ENCODE peak calls at places on chromosomes 4 and X, in seven cellular contexts. Q is hepatocyte, S is OCI-LY7, A is vagina, U is heart right ventricle, D is stomach, O is PC-9. G is an unnamed sample.
A peak's percentile ranks its signal among the peaks of the same experiment; 100 is the strongest.

GRCh38 chrX:146831994-146832393 is 17.4 kb upstream of the CXorf51A start:
- DNase-seq in Q (no peak), S (no peak), A (no peak), U (no peak), D (no peak), O (no peak), G (peak; percentile 42)

GRCh38 chrX:76279007-76279406 is 106.1 kb downstream of the PBDC1 start:
- DNase-seq in Q (peak; percentile 52), S (peak; percentile 37), A (no peak), U (peak; percentile 8), D (peak; percentile 39), O (peak; percentile 31), G (no peak)

GRCh38 chrX:68177542-68177941 is 255.8 kb downstream of the OPHN1 start:
- DNase-seq in Q (no peak), S (no peak), A (no peak), U (no peak), D (no peak), O (no peak), G (no peak)

GRCh38 chrX:119990409-119990994 is 47.0 kb upstream of the NKAP start:
- DNase-seq in Q (no peak), S (no peak), A (no peak), U (no peak), D (no peak), O (no peak), G (no peak)

GRCh38 chr4:162061214-162061613 is 102.6 kb downstream of the FSTL5 start:
- DNase-seq in Q (peak; percentile 4), S (no peak), A (no peak), U (no peak), D (no peak), O (no peak), G (no peak)

GRCh38 chrX:106862972-106863688 is 40.0 kb downstream of the RIPPLY1 start:
- DNase-seq in Q (peak; percentile 4), S (peak; percentile 30), A (no peak), U (no peak), D (peak; percentile 35), O (peak; percentile 22), G (no peak)

GRCh38 chrX:25012433-25012735 is 3.4 kb downstream of the ARX start:
- DNase-seq in Q (no peak), S (no peak), A (no peak), U (no peak), D (no peak), O (no peak), G (no peak)

GRCh38 chr4:23857353-23857752 is 32.5 kb downstream of the PPARGC1A start:
- DNase-seq in Q (no peak), S (no peak), A (no peak), U (no peak), D (no peak), O (no peak), G (no peak)

GRCh38 chr4:66169341-66169740 is 499.1 kb upstream of the EPHA5 start:
- DNase-seq in Q (no peak), S (no peak), A (no peak), U (no peak), D (no peak), O (no peak), G (no peak)

GRCh38 chr4:53937327-53937726 is 127.1 kb downstream of the CHIC2 start:
- DNase-seq in Q (no peak), S (no peak), A (no peak), U (no peak), D (no peak), O (no peak), G (no peak)

GRCh38 chr4:155319506-155319905 is 57.3 kb downstream of the MAP9 start:
- DNase-seq in Q (no peak), S (no peak), A (no peak), U (no peak), D (no peak), O (no peak), G (no peak)

GRCh38 chr4:154399259-154399974 is 92.2 kb downstream of the DCHS2 start:
- DNase-seq in Q (peak; percentile 58), S (no peak), A (no peak), U (no peak), D (no peak), O (peak; percentile 2), G (no peak)

GRCh38 chrX:9312922-9313867 is 151.7 kb upstream of the TBL1X start:
- DNase-seq in Q (peak; percentile 13), S (peak; percentile 46), A (no peak), U (peak; percentile 11), D (peak; percentile 66), O (peak; percentile 11), G (no peak)

GRCh38 chr4:5158825-5159224 is 107.5 kb downstream of the STK32B start:
- DNase-seq in Q (no peak), S (no peak), A (peak; percentile 79), U (no peak), D (no peak), O (no peak), G (no peak)

GRCh38 chrX:118855681-118856310 is 32.2 kb downstream of the ZCCHC12 start:
- DNase-seq in Q (no peak), S (no peak), A (no peak), U (no peak), D (no peak), O (no peak), G (no peak)

GRCh38 chr4:154230723-154231122 is 260.9 kb downstream of the DCHS2 start:
- DNase-seq in Q (no peak), S (no peak), A (no peak), U (no peak), D (no peak), O (no peak), G (no peak)

GRCh38 chr4:38034986-38035882 is 75.0 kb downstream of the PTTG2 start:
- DNase-seq in Q (peak; percentile 76), S (peak; percentile 84), A (no peak), U (peak; percentile 77), D (no peak), O (peak; percentile 10), G (no peak)

GRCh38 chr4:184824776-184825393 is 883 bp downstream of the ACSL1 start:
- DNase-seq in Q (no peak), S (peak; percentile 44), A (no peak), U (no peak), D (peak; percentile 33), O (no peak), G (peak; percentile 78)
- H3K4me1 ChIP-seq in Q (peaks cover 7% of the 10 kb centered on the region), S (peaks cover 42% of the 10 kb centered on the region), A (peaks cover 47% of the 10 kb centered on the region), U (peaks cover 50% of the 10 kb centered on the region), D (peaks cover 56% of the 10 kb centered on the region), O (peaks cover 24% of the 10 kb centered on the region), G (peaks cover 18% of the 10 kb centered on the region)

GRCh38 chrX:132610536-132610935 is 121.7 kb upstream of the MBNL3 start:
- DNase-seq in Q (no peak), S (no peak), A (no peak), U (no peak), D (no peak), O (no peak), G (no peak)

GRCh38 chrX:132613801-132614200 is 125.0 kb upstream of the MBNL3 start:
- DNase-seq in Q (no peak), S (no peak), A (no peak), U (no peak), D (no peak), O (no peak), G (no peak)

GRCh38 chrX:132612990-132613564 is 124.2 kb upstream of the MBNL3 start:
- DNase-seq in Q (peak; percentile 61), S (peak; percentile 49), A (no peak), U (peak; percentile 4), D (peak; percentile 56), O (peak; percentile 46), G (no peak)

GRCh38 chrX:132615396-132616131 is 126.7 kb upstream of the MBNL3 start:
- DNase-seq in Q (peak; percentile 70), S (peak; percentile 47), A (no peak), U (peak; percentile 9), D (peak; percentile 48), O (peak; percentile 24), G (no peak)

DNA sequence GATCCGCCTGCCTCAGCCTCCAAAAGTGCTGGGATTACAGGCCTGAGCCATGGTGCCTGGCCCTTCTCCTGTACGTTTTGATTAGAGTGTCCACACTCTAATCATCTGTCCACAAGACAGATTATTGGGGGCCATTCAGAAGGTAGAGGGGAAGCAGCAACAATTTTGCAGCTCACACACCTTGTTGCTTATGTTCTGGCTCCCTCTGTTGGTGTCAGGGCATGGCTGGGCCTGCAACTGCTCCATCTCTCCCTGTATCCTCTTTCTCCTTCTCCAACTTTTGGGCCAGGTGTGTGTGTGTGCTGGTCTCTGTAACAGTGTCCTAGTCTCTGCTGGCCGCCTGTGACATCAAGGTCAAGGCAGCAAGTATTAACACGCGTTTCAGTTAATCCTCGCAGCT is 125.5 kb upstream of the MBNL3 start:
- DNase-seq in Q (no peak), S (peak; percentile 15), A (no peak), U (no peak), D (no peak), O (peak; percentile 12), G (no peak)
- H3K36me3 ChIP-seq in Q (no peaks in the 10 kb centered on the region), S (no peaks in the 10 kb centered on the region), A (no peaks in the 10 kb centered on the region), U (no peaks in the 10 kb centered on the region), D (no peaks in the 10 kb centered on the region), O (no peaks in the 10 kb centered on the region), G (no peaks in the 10 kb centered on the region)

GRCh38 chr4:8198906-8199593 is at the start of gene SH3TC1:
- DNase-seq in Q (peak; percentile 96), S (peak; percentile 82), A (no peak), U (peak; percentile 88), D (peak; percentile 95), O (peak; percentile 88), G (peak; percentile 99)

GRCh38 chr4:8201341-8201781 is 2.3 kb downstream of the SH3TC1 start:
- DNase-seq in Q (no peak), S (peak; percentile 75), A (no peak), U (no peak), D (no peak), O (no peak), G (peak; percentile 83)

GRCh38 chr4:8199594-8200301 is 658 bp downstream of the SH3TC1 start:
- DNase-seq in Q (peak; percentile 50), S (no peak), A (no peak), U (no peak), D (peak; percentile 55), O (no peak), G (peak; percentile 84)

GRCh38 chr4:8202108-8202507 is 3.0 kb downstream of the SH3TC1 start:
- DNase-seq in Q (no peak), S (peak; percentile 19), A (no peak), U (no peak), D (no peak), O (no peak), G (peak; percentile 76)

DNA sequence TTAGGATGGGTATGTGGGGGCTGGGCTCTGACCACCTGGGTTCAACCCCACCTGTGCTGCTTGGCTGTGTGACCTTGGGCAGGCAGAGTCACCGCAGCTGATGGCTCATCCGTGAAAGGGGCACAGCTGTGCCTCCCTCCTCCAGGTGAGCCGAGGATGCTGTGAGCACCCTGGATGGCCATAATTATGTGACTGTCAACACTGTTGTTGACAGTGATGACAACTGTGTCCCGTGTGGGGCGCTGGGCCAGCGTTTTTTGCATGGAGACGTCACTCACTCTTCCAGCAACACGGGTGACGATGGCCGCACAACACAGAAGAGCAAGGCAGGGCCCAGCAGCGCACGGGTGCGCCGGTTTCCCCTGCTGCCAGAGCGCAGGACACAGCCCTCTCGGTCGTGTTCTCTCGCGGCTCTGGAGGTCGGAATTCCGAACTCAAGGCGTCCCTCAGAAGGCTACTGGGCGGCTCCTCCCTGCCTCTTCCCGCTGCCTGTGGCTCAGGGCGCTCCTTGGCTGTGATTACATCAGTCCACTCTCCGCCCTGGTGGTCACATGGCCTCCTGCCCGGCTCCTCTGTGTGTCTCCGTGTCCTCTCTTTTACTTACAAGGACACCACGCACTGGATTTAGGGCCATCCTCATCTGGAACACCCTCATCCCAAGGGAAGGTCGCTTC is 1.3 kb downstream of the SH3TC1 start:
- DNase-seq in Q (peak; percentile 80), S (peak; percentile 81), A (no peak), U (peak; percentile 74), D (peak; percentile 68), O (no peak), G (peak; percentile 93)
- H3K4me1 ChIP-seq in Q (peaks cover 61% of the 10 kb centered on the region), S (peaks cover 53% of the 10 kb centered on the region), A (peaks cover 52% of the 10 kb centered on the region), U (peaks cover 42% of the 10 kb centered on the region), D (peaks cover 91% of the 10 kb centered on the region), O (peaks cover 30% of the 10 kb centered on the region), G (peaks cover 26% of the 10 kb centered on the region)

GRCh38 chr4:2251073-2251794 is 9.3 kb upstream of the HAUS3 start:
- DNase-seq in Q (no peak), S (no peak), A (no peak), U (no peak), D (peak; percentile 17), O (no peak), G (peak; percentile 66)
- H3K36me3 ChIP-seq in Q (no peaks in the 10 kb centered on the region), S (no peaks in the 10 kb centered on the region), A (no peaks in the 10 kb centered on the region), U (peaks cover 15% of the 10 kb centered on the region), D (peaks cover 81% of the 10 kb centered on the region), O (no peaks in the 10 kb centered on the region), G (peaks cover 15% of the 10 kb centered on the region)

G was measured in kidney.